ENCODE peak calls at places on chromosomes 7 and 10, in six cellular contexts. One of them, this sample, is unnamed.

GRCh38 chr10:124569623-124570470 is 108.2 kb downstream of the LHPP start:
- DNase-seq in gastrocnemius medialis: no peak
- DNase-seq in HCT116: no peak
- DNase-seq in ovary: no peak
- DNase-seq in uterus: no peak
- DNase-seq in prostate gland: no peak
- DNase-seq in this sample: no peak

GRCh38 chr10:46035923-46036849 is 5.8 kb upstream of the NCOA4 start:
- DNase-seq in prostate gland: no peak
- DNase-seq in gastrocnemius medialis: no peak
- DNase-seq in ovary: no peak
- DNase-seq in HCT116: no peak
- DNase-seq in uterus: no peak
- DNase-seq in this sample: no peak

GRCh38 chr10:131230166-131230565 is 81.4 kb downstream of the TCERG1L start:
- DNase-seq in HCT116: no peak
- DNase-seq in prostate gland: no peak
- DNase-seq in gastrocnemius medialis: no peak
- DNase-seq in ovary: no peak
- DNase-seq in uterus: no peak
- DNase-seq in this sample: no peak

GRCh38 chr7:151900591-151901312 is 23.8 kb upstream of the PRKAG2 start:
- DNase-seq in prostate gland: no peak
- DNase-seq in gastrocnemius medialis: no peak
- DNase-seq in HCT116: no peak
- DNase-seq in uterus: no peak
- DNase-seq in ovary: no peak
- DNase-seq in this sample: no peak

GRCh38 chr10:28077889-28078288 is 79.0 kb upstream of the ODAD2 start:
- DNase-seq in prostate gland: no peak
- DNase-seq in ovary: no peak
- DNase-seq in uterus: no peak
- DNase-seq in gastrocnemius medialis: no peak
- DNase-seq in HCT116: peak; percentile 53
- DNase-seq in this sample: no peak

GRCh38 chr10:82377608-82378007 is 502.6 kb downstream of the NRG3 start:
- DNase-seq in prostate gland: no peak
- DNase-seq in gastrocnemius medialis: no peak
- DNase-seq in uterus: no peak
- DNase-seq in HCT116: no peak
- DNase-seq in ovary: no peak
- DNase-seq in this sample: no peak

GRCh38 chr10:119177708-119178370 is 773 bp downstream of the PRDX3 start:
- DNase-seq in HCT116: no peak
- DNase-seq in uterus: no peak
- DNase-seq in ovary: no peak
- DNase-seq in prostate gland: no peak
- DNase-seq in gastrocnemius medialis: no peak
- DNase-seq in this sample: no peak

GRCh38 chr10:47241946-47242900 is 57.8 kb upstream of the GDF10 start:
- DNase-seq in HCT116: no peak
- DNase-seq in gastrocnemius medialis: no peak
- DNase-seq in uterus: no peak
- DNase-seq in ovary: no peak
- DNase-seq in prostate gland: no peak
- DNase-seq in this sample: peak; percentile 2

GRCh38 chr7:468141-468540 is 51.5 kb downstream of the PDGFA start:
- DNase-seq in gastrocnemius medialis: no peak
- DNase-seq in ovary: no peak
- DNase-seq in HCT116: no peak
- DNase-seq in uterus: peak; percentile 1
- DNase-seq in prostate gland: no peak
- DNase-seq in this sample: no peak

GRCh38 chr7:5620459-5620881 is 161.0 kb downstream of the RNF216 start:
- DNase-seq in HCT116: no peak
- DNase-seq in uterus: no peak
- DNase-seq in gastrocnemius medialis: no peak
- DNase-seq in ovary: peak; percentile 62
- DNase-seq in prostate gland: no peak
- DNase-seq in this sample: no peak

GRCh38 chr7:135597181-135597925 is 39.6 kb downstream of the NUP205 start:
- DNase-seq in uterus: no peak
- DNase-seq in HCT116: no peak
- DNase-seq in ovary: no peak
- DNase-seq in prostate gland: no peak
- DNase-seq in gastrocnemius medialis: no peak
- DNase-seq in this sample: no peak

GRCh38 chr7:101736077-101736476 is 81.3 kb upstream of the CUX1 start:
- DNase-seq in HCT116: no peak
- DNase-seq in uterus: no peak
- DNase-seq in gastrocnemius medialis: no peak
- DNase-seq in prostate gland: no peak
- DNase-seq in ovary: no peak
- DNase-seq in this sample: no peak

GRCh38 chr7:4631664-4632171 is 50.4 kb upstream of the FOXK1 start:
- DNase-seq in ovary: peak; percentile 85
- DNase-seq in HCT116: peak; percentile 85
- DNase-seq in gastrocnemius medialis: peak; percentile 72
- DNase-seq in prostate gland: peak; percentile 84
- DNase-seq in uterus: peak; percentile 88
- DNase-seq in this sample: peak; percentile 85

GRCh38 chr7:30074422-30075030 is 46.3 kb downstream of the PLEKHA8 start:
- DNase-seq in prostate gland: no peak
- DNase-seq in HCT116: peak; percentile 38
- DNase-seq in gastrocnemius medialis: no peak
- DNase-seq in uterus: no peak
- DNase-seq in ovary: no peak
- DNase-seq in this sample: no peak

GRCh38 chr7:35695628-35695888 is 623 bp upstream of the HERPUD2 start:
- DNase-seq in prostate gland: no peak
- DNase-seq in HCT116: no peak
- DNase-seq in ovary: no peak
- DNase-seq in gastrocnemius medialis: no peak
- DNase-seq in uterus: no peak
- DNase-seq in this sample: no peak

GRCh38 chr7:148290451-148291005 is 300.0 kb upstream of the C7orf33 start:
- DNase-seq in prostate gland: no peak
- DNase-seq in gastrocnemius medialis: no peak
- DNase-seq in HCT116: no peak
- DNase-seq in uterus: no peak
- DNase-seq in ovary: no peak
- DNase-seq in this sample: no peak

GRCh38 chr10:10797467-10797866 is 220.2 kb upstream of the CELF2 start:
- DNase-seq in prostate gland: no peak
- DNase-seq in ovary: peak; percentile 58
- DNase-seq in gastrocnemius medialis: no peak
- DNase-seq in uterus: no peak
- DNase-seq in HCT116: no peak
- DNase-seq in this sample: no peak

GRCh38 chr10:5068274-5069017 is 25.8 kb upstream of the AKR1C3 start:
- DNase-seq in ovary: no peak
- DNase-seq in gastrocnemius medialis: no peak
- DNase-seq in HCT116: no peak
- DNase-seq in uterus: no peak
- DNase-seq in prostate gland: no peak
- DNase-seq in this sample: no peak

GRCh38 chr10:5070648-5071410 is 23.4 kb upstream of the AKR1C3 start:
- DNase-seq in prostate gland: no peak
- DNase-seq in uterus: no peak
- DNase-seq in gastrocnemius medialis: no peak
- DNase-seq in HCT116: no peak
- DNase-seq in ovary: no peak
- DNase-seq in this sample: no peak

GRCh38 chr10:5073659-5074058 is 20.6 kb upstream of the AKR1C3 start:
- DNase-seq in gastrocnemius medialis: no peak
- DNase-seq in HCT116: no peak
- DNase-seq in uterus: no peak
- DNase-seq in prostate gland: no peak
- DNase-seq in ovary: no peak
- DNase-seq in this sample: no peak

GRCh38 chr10:5076615-5077014 is 17.6 kb upstream of the AKR1C3 start:
- DNase-seq in uterus: no peak
- DNase-seq in HCT116: no peak
- DNase-seq in gastrocnemius medialis: no peak
- DNase-seq in prostate gland: no peak
- DNase-seq in ovary: no peak
- DNase-seq in this sample: no peak

DNA sequence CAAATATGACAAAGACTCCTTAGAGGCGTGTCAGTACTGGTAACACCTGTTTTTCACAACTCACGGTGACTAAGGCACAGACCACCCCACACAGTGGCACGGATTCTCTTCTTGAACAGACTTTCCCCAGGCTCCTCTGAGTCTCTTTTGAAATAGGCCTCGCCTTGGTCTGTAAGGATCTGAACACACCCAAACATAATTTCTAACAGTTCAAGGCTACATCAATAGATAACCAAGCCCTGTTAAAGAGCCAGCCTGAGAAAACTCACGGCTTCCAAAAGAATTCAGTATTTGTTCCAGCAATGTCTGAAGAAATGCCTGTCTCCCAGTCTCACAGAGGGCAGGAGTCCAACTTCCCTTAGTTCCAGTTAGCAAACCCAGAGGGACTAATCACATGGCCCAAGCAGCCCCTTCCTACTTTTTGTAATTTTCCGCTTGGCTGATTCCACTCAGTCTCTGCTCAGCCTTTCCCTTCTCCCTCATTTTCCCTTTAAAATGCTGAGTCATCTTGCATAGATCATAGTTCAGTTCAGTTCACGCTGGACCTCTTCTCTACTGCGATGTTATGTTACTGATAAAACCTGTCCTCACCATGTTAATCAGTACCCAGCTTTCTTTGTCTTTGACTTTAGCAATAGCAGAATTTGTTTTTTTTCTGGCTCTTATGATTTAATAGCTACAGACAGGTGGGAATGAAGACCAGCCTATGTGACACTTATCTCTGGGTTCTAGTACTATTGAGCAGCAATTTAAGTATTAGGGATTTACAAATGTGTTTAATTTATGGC is 22.6 kb upstream of the AKR1C3 start:
- DNase-seq in uterus: peak; percentile 69
- DNase-seq in ovary: peak; percentile 59
- DNase-seq in HCT116: no peak
- DNase-seq in prostate gland: peak; percentile 44
- DNase-seq in gastrocnemius medialis: peak; percentile 67
- DNase-seq in this sample: peak; percentile 52
- TF ChIP-seq POLR2A in uterus: no peak
- TF ChIP-seq POLR2A in ovary: no peak
- TF ChIP-seq POLR2A in HCT116: no peak
- TF ChIP-seq POLR2A in prostate gland: no peak
- TF ChIP-seq POLR2A in gastrocnemius medialis: peak; percentile 22
- TF ChIP-seq POLR2A in this sample: no peak

DNA sequence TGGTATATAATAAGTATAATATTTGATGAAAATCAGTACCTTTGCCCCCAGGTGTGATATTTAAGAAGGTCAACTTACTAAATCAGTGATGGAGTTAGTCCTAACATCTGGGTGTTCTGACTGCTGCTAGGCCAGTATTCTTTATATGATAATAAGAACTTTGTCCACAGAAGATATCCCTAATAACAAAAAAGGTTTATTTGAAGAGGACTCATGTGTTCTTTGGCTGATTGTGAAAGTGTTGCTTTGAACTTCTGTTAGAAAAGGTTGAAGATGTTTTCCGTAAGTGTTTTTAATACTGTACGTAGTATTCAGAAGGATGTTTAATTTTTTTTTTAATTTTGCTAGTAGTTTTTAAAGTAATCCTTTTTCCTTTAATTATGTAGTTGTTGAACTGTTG is 10.2 kb downstream of the PTEN start:
- DNase-seq in HCT116: no peak
- DNase-seq in prostate gland: no peak
- DNase-seq in ovary: no peak
- DNase-seq in gastrocnemius medialis: no peak
- DNase-seq in uterus: no peak
- DNase-seq in this sample: no peak
- H3K4me1 ChIP-seq in HCT116: no peaks in the 10 kb centered on the region
- H3K4me1 ChIP-seq in prostate gland: no peaks in the 10 kb centered on the region
- H3K4me1 ChIP-seq in ovary: peaks cover 6% of the 10 kb centered on the region
- H3K4me1 ChIP-seq in gastrocnemius medialis: peaks cover 62% of the 10 kb centered on the region
- H3K4me1 ChIP-seq in uterus: no peaks in the 10 kb centered on the region
- H3K4me1 ChIP-seq in this sample: peaks cover 26% of the 10 kb centered on the region

GRCh38 chr7:63071920-63072319 is 926.7 kb upstream of the ZNF722 start:
- DNase-seq in ovary: no peak
- DNase-seq in prostate gland: no peak
- DNase-seq in uterus: no peak
- DNase-seq in gastrocnemius medialis: no peak
- DNase-seq in HCT116: no peak
- DNase-seq in this sample: no peak

GRCh38 chr7:63071396-63071795 is 927.3 kb upstream of the ZNF722 start:
- DNase-seq in gastrocnemius medialis: no peak
- DNase-seq in uterus: no peak
- DNase-seq in HCT116: no peak
- DNase-seq in ovary: no peak
- DNase-seq in prostate gland: no peak
- DNase-seq in this sample: no peak

GRCh38 chr7:63073736-63074135 is 924.9 kb upstream of the ZNF722 start:
- DNase-seq in uterus: no peak
- DNase-seq in ovary: no peak
- DNase-seq in HCT116: no peak
- DNase-seq in gastrocnemius medialis: no peak
- DNase-seq in prostate gland: no peak
- DNase-seq in this sample: no peak

GRCh38 chr7:63072806-63073205 is 925.8 kb upstream of the ZNF722 start:
- DNase-seq in prostate gland: no peak
- DNase-seq in HCT116: no peak
- DNase-seq in uterus: no peak
- DNase-seq in ovary: no peak
- DNase-seq in gastrocnemius medialis: no peak
- DNase-seq in this sample: no peak

GRCh38 chr7:63073286-63073685 is 925.4 kb upstream of the ZNF722 start:
- DNase-seq in prostate gland: no peak
- DNase-seq in gastrocnemius medialis: no peak
- DNase-seq in uterus: no peak
- DNase-seq in HCT116: no peak
- DNase-seq in ovary: no peak
- DNase-seq in this sample: no peak
- H3K9me3 ChIP-seq in prostate gland: no peaks in the 10 kb centered on the region
- H3K9me3 ChIP-seq in gastrocnemius medialis: no peaks in the 10 kb centered on the region
- H3K9me3 ChIP-seq in uterus: no peaks in the 10 kb centered on the region
- H3K9me3 ChIP-seq in HCT116: peaks cover 13% of the 10 kb centered on the region
- H3K9me3 ChIP-seq in ovary: no peaks in the 10 kb centered on the region
- H3K9me3 ChIP-seq in this sample: peaks cover 3% of the 10 kb centered on the region

DNA sequence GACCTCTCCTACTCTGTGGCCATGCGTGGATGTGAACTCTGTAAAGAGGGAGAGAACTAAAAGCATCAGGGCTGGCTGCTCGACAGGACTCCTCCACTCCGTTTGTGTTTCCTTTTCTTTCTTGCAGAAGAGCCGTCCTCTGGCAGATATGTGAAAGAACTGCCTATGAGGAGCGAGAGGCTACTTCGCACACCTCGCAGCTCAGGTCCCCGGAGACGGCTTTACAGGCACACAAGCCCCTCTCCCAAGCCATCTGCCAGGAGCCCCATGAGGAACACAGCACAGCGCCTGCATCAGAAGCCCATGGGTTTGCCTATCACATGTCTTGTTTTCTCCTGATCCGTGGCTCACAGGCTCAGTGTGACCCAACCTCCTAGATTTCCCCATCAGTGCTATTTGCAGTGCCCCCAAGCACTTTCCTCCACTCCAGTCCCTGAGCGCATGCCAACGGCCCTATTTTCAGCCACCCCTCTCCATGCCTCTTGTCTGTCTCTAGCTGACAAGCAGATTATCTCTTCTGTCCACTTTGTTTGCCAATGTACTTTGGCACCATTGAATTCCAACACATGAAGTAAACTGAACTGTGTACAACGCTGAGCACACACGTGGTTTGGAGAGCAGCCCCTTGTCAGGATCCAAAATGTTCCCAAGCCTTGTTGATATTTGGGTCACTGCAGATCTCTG is 164.3 kb upstream of the AKR1E2 start:
- DNase-seq in gastrocnemius medialis: peak; percentile 98
- DNase-seq in prostate gland: peak; percentile 65
- DNase-seq in HCT116: no peak
- DNase-seq in uterus: peak; percentile 56
- DNase-seq in ovary: peak; percentile 40
- DNase-seq in this sample: peak; percentile 29
- TF ChIP-seq POLR2A in gastrocnemius medialis: peak; percentile 90
- TF ChIP-seq POLR2A in prostate gland: no peak
- TF ChIP-seq POLR2A in HCT116: no peak
- TF ChIP-seq POLR2A in uterus: no peak
- TF ChIP-seq POLR2A in ovary: no peak
- TF ChIP-seq POLR2A in this sample: no peak

This sample was measured in transverse colon.